ENCODE peak calls at places on chromosomes 13 and 19, in five cellular contexts. One of them, this sample, is unnamed.

GRCh38 chr13:113414335-113414734 is 39.0 kb downstream of the ADPRHL1 start:
- DNase-seq in testis: no peak
- DNase-seq in left ventricle myocardium inferior: no peak
- DNase-seq in neural progenitor cell: no peak
- DNase-seq in H9: no peak
- DNase-seq in this sample: no peak

GRCh38 chr13:90568165-90568564 is 779.3 kb upstream of the MIR17HG start:
- DNase-seq in neural progenitor cell: no peak
- DNase-seq in left ventricle myocardium inferior: no peak
- DNase-seq in H9: no peak
- DNase-seq in testis: no peak
- DNase-seq in this sample: no peak

GRCh38 chr19:31254611-31255010 is 94.6 kb downstream of the TSHZ3 start:
- DNase-seq in neural progenitor cell: no peak
- DNase-seq in H9: no peak
- DNase-seq in left ventricle myocardium inferior: no peak
- DNase-seq in testis: no peak
- DNase-seq in this sample: no peak

GRCh38 chr13:70188567-70188966 is 80.3 kb upstream of the KLHL1 start:
- DNase-seq in neural progenitor cell: no peak
- DNase-seq in left ventricle myocardium inferior: no peak
- DNase-seq in testis: no peak
- DNase-seq in H9: no peak
- DNase-seq in this sample: no peak

GRCh38 chr13:30148171-30148754 is 159.1 kb downstream of the KATNAL1 start:
- DNase-seq in H9: no peak
- DNase-seq in left ventricle myocardium inferior: no peak
- DNase-seq in testis: no peak
- DNase-seq in neural progenitor cell: no peak
- DNase-seq in this sample: no peak

GRCh38 chr19:7788933-7789323 is 25.9 kb downstream of the CLEC4M start:
- DNase-seq in neural progenitor cell: no peak
- DNase-seq in testis: no peak
- DNase-seq in left ventricle myocardium inferior: no peak
- DNase-seq in H9: no peak
- DNase-seq in this sample: peak; percentile 27

GRCh38 chr19:6769006-6769637 is 1.9 kb upstream of the SH2D3A start:
- DNase-seq in neural progenitor cell: peak; percentile 64
- DNase-seq in testis: no peak
- DNase-seq in H9: peak; percentile 62
- DNase-seq in left ventricle myocardium inferior: no peak
- DNase-seq in this sample: no peak

GRCh38 chr13:65011403-65011802 is 2218.7 kb downstream of the PCDH9 start:
- DNase-seq in testis: no peak
- DNase-seq in neural progenitor cell: no peak
- DNase-seq in left ventricle myocardium inferior: no peak
- DNase-seq in H9: no peak
- DNase-seq in this sample: no peak

GRCh38 chr19:19138110-19138981 is at the start of gene TMEM161A:
- DNase-seq in testis: peak; percentile 99
- DNase-seq in left ventricle myocardium inferior: peak; percentile 99
- DNase-seq in neural progenitor cell: peak; percentile 98
- DNase-seq in H9: peak; percentile 99
- DNase-seq in this sample: peak; percentile 98

GRCh38 chr13:110644892-110645521 is 29.7 kb downstream of the NAXD start:
- DNase-seq in neural progenitor cell: peak; percentile 93
- DNase-seq in left ventricle myocardium inferior: peak; percentile 65
- DNase-seq in H9: peak; percentile 93
- DNase-seq in testis: peak; percentile 74
- DNase-seq in this sample: peak; percentile 71
- TF ChIP-seq CTCF in neural progenitor cell: peak; percentile 72
- TF ChIP-seq CTCF in left ventricle myocardium inferior: peak; percentile 45
- TF ChIP-seq CTCF in H9: peak; percentile 72
- TF ChIP-seq CTCF in testis: peak; percentile 23
- TF ChIP-seq CTCF in this sample: peak; percentile 37

GRCh38 chr13:59178344-59178743 is 985.4 kb downstream of the DIAPH3 start:
- DNase-seq in neural progenitor cell: peak; percentile 11
- DNase-seq in testis: no peak
- DNase-seq in left ventricle myocardium inferior: no peak
- DNase-seq in H9: no peak
- DNase-seq in this sample: no peak
- TF ChIP-seq CTCF in neural progenitor cell: peak; percentile 45
- TF ChIP-seq CTCF in testis: no peak
- TF ChIP-seq CTCF in left ventricle myocardium inferior: peak; percentile 16
- TF ChIP-seq CTCF in H9: peak; percentile 58
- TF ChIP-seq CTCF in this sample: no peak

GRCh38 chr13:44972956-44973581 is 16.2 kb downstream of the NUFIP1 start:
- DNase-seq in H9: no peak
- DNase-seq in testis: no peak
- DNase-seq in neural progenitor cell: peak; percentile 32
- DNase-seq in left ventricle myocardium inferior: no peak
- DNase-seq in this sample: no peak

GRCh38 chr13:44976949-44977583 is 12.2 kb downstream of the NUFIP1 start:
- DNase-seq in left ventricle myocardium inferior: no peak
- DNase-seq in testis: no peak
- DNase-seq in H9: no peak
- DNase-seq in neural progenitor cell: no peak
- DNase-seq in this sample: no peak

GRCh38 chr13:44976196-44976595 is 13.1 kb downstream of the NUFIP1 start:
- DNase-seq in left ventricle myocardium inferior: no peak
- DNase-seq in testis: no peak
- DNase-seq in neural progenitor cell: no peak
- DNase-seq in H9: no peak
- DNase-seq in this sample: no peak

GRCh38 chr13:44974056-44974798 is 15.0 kb downstream of the NUFIP1 start:
- DNase-seq in H9: no peak
- DNase-seq in testis: peak; percentile 35
- DNase-seq in neural progenitor cell: no peak
- DNase-seq in left ventricle myocardium inferior: no peak
- DNase-seq in this sample: no peak

GRCh38 chr13:44978328-44978727 is 10.9 kb downstream of the NUFIP1 start:
- DNase-seq in left ventricle myocardium inferior: no peak
- DNase-seq in testis: no peak
- DNase-seq in H9: no peak
- DNase-seq in neural progenitor cell: no peak
- DNase-seq in this sample: no peak
- TF ChIP-seq CTCF in left ventricle myocardium inferior: no peak
- TF ChIP-seq CTCF in testis: peak; percentile 30
- TF ChIP-seq CTCF in H9: peak; percentile 36
- TF ChIP-seq CTCF in neural progenitor cell: peak; percentile 12
- TF ChIP-seq CTCF in this sample: peak; percentile 10

DNA sequence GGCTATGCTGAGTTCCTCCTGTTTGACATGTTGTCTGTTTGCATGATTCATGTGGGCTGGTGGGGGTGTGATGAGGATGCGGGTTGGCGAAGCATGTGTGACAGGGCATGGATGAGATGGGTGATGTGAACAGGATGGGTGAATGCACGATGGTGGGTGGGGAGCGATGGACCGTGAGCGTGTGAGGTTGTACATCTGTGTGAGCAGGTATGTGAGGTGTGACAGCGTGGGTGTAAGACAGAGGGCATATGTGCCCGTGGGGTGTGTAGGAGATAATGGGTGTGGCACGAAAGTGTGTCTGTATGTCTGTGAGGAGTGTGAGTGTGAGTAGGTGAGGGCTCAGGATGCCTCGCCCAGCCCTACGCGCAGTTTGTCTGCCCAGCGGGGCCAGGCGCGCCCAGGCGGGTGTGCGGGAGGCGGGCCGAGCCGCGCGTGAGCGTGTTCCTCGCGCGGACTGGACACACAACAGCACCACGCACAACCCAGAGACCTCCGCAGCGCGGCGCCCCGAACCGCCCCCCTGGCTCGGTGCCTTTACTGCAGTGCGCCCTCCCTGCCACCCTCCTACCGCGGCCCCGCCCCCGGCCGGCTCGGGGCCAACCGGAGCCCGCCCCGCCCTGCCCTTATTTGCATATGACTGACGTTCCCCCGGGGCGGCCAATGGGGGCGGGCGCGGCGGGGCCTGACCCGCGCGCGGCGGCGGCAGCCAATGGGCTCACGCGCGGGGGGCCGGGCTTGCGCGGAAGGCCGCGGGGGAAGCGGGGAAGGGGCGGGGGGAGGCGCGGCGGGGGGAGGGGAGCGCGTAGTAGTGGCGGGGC is 14.4 kb downstream of the CIC start:
- DNase-seq in H9: peak; percentile 93
- DNase-seq in neural progenitor cell: peak; percentile 98
- DNase-seq in left ventricle myocardium inferior: peak; percentile 98
- DNase-seq in testis: peak; percentile 98
- DNase-seq in this sample: peak; percentile 97
- TF ChIP-seq CTCF in H9: no peak
- TF ChIP-seq CTCF in neural progenitor cell: no peak
- TF ChIP-seq CTCF in left ventricle myocardium inferior: no peak
- TF ChIP-seq CTCF in testis: no peak
- TF ChIP-seq CTCF in this sample: no peak

GRCh38 chr19:46126086-46126485 is 1.6 kb upstream of the IGFL3 start:
- DNase-seq in H9: no peak
- DNase-seq in neural progenitor cell: no peak
- DNase-seq in left ventricle myocardium inferior: no peak
- DNase-seq in testis: no peak
- DNase-seq in this sample: no peak
- TF ChIP-seq CTCF in H9: no peak
- TF ChIP-seq CTCF in neural progenitor cell: no peak
- TF ChIP-seq CTCF in left ventricle myocardium inferior: no peak
- TF ChIP-seq CTCF in testis: no peak
- TF ChIP-seq CTCF in this sample: no peak

GRCh38 chr19:42422576-42423461 is 4.4 kb downstream of the LIPE start:
- DNase-seq in testis: peak; percentile 62
- DNase-seq in H9: peak; percentile 45
- DNase-seq in neural progenitor cell: no peak
- DNase-seq in left ventricle myocardium inferior: no peak
- DNase-seq in this sample: peak; percentile 72
- TF ChIP-seq CTCF in testis: no peak
- TF ChIP-seq CTCF in H9: no peak
- TF ChIP-seq CTCF in neural progenitor cell: no peak
- TF ChIP-seq CTCF in left ventricle myocardium inferior: no peak
- TF ChIP-seq CTCF in this sample: no peak